ENCODE peak calls at places on chromosomes 6 and 20, in eight cellular contexts. One of them, this sample, is unnamed.
A peak's percentile ranks its signal among the peaks of the same experiment; 100 is the strongest.

GRCh38 chr20:32130965-32131364 is 21.5 kb downstream of the TM9SF4 start:
- DNase-seq in natural killer cell: no peak
- DNase-seq in bronchial epithelial cell: no peak
- DNase-seq in AG09309: no peak
- DNase-seq in hepatocyte: no peak
- DNase-seq in endothelial cell: no peak
- DNase-seq in body of pancreas: no peak
- DNase-seq in keratinocyte: no peak
- DNase-seq in this sample: no peak

GRCh38 chr20:51064160-51064559 is 41.3 kb upstream of the KCNG1 start:
- DNase-seq in bronchial epithelial cell: no peak
- DNase-seq in keratinocyte: no peak
- DNase-seq in natural killer cell: no peak
- DNase-seq in hepatocyte: no peak
- DNase-seq in body of pancreas: no peak
- DNase-seq in endothelial cell: no peak
- DNase-seq in AG09309: no peak
- DNase-seq in this sample: no peak

GRCh38 chr20:3390759-3391500 is 16.5 kb downstream of the DNAAF9 start:
- DNase-seq in body of pancreas: no peak
- DNase-seq in hepatocyte: no peak
- DNase-seq in keratinocyte: no peak
- DNase-seq in bronchial epithelial cell: no peak
- DNase-seq in natural killer cell: no peak
- DNase-seq in AG09309: no peak
- DNase-seq in endothelial cell: no peak
- DNase-seq in this sample: no peak

GRCh38 chr20:25622450-25623224 is 1.2 kb downstream of the NANP start:
- DNase-seq in endothelial cell: no peak
- DNase-seq in body of pancreas: no peak
- DNase-seq in AG09309: no peak
- DNase-seq in keratinocyte: no peak
- DNase-seq in bronchial epithelial cell: no peak
- DNase-seq in natural killer cell: peak; percentile 41
- DNase-seq in hepatocyte: no peak
- DNase-seq in this sample: no peak

GRCh38 chr6:24410622-24411021 is 7.9 kb downstream of the MRS2 start:
- DNase-seq in natural killer cell: no peak
- DNase-seq in keratinocyte: no peak
- DNase-seq in endothelial cell: no peak
- DNase-seq in body of pancreas: no peak
- DNase-seq in hepatocyte: no peak
- DNase-seq in bronchial epithelial cell: no peak
- DNase-seq in AG09309: no peak
- DNase-seq in this sample: no peak

GRCh38 chr6:3473773-3474172 is 16.9 kb upstream of the SLC22A23 start:
- DNase-seq in bronchial epithelial cell: no peak
- DNase-seq in hepatocyte: no peak
- DNase-seq in AG09309: no peak
- DNase-seq in natural killer cell: no peak
- DNase-seq in endothelial cell: no peak
- DNase-seq in body of pancreas: no peak
- DNase-seq in keratinocyte: no peak
- DNase-seq in this sample: no peak

GRCh38 chr6:24524329-24524728 is 29.6 kb downstream of the ALDH5A1 start:
- DNase-seq in AG09309: no peak
- DNase-seq in hepatocyte: no peak
- DNase-seq in bronchial epithelial cell: no peak
- DNase-seq in keratinocyte: no peak
- DNase-seq in endothelial cell: no peak
- DNase-seq in body of pancreas: no peak
- DNase-seq in natural killer cell: no peak
- DNase-seq in this sample: no peak

GRCh38 chr20:57654363-57654997 is 34.3 kb upstream of the ZBP1 start:
- DNase-seq in body of pancreas: peak; percentile 60
- DNase-seq in endothelial cell: peak; percentile 62
- DNase-seq in AG09309: no peak
- DNase-seq in hepatocyte: peak; percentile 76
- DNase-seq in keratinocyte: no peak
- DNase-seq in bronchial epithelial cell: peak; percentile 45
- DNase-seq in natural killer cell: peak; percentile 42
- DNase-seq in this sample: peak; percentile 55

GRCh38 chr6:169339025-169339424 is 85.4 kb upstream of the THBS2 start:
- DNase-seq in AG09309: no peak
- DNase-seq in hepatocyte: no peak
- DNase-seq in natural killer cell: no peak
- DNase-seq in body of pancreas: no peak
- DNase-seq in keratinocyte: no peak
- DNase-seq in endothelial cell: no peak
- DNase-seq in bronchial epithelial cell: no peak
- DNase-seq in this sample: no peak

GRCh38 chr6:148998704-148999103 is 251.9 kb downstream of the UST start:
- DNase-seq in endothelial cell: no peak
- DNase-seq in natural killer cell: no peak
- DNase-seq in body of pancreas: no peak
- DNase-seq in keratinocyte: no peak
- DNase-seq in AG09309: no peak
- DNase-seq in hepatocyte: no peak
- DNase-seq in bronchial epithelial cell: no peak
- DNase-seq in this sample: no peak

GRCh38 chr6:167244064-167244949 is 46.8 kb upstream of the UNC93A start:
- DNase-seq in AG09309: no peak
- DNase-seq in endothelial cell: no peak
- DNase-seq in keratinocyte: no peak
- DNase-seq in natural killer cell: no peak
- DNase-seq in bronchial epithelial cell: no peak
- DNase-seq in hepatocyte: no peak
- DNase-seq in body of pancreas: no peak
- DNase-seq in this sample: no peak

GRCh38 chr6:35237466-35237865 is 22.1 kb upstream of the ZNF76 start:
- DNase-seq in endothelial cell: no peak
- DNase-seq in AG09309: no peak
- DNase-seq in hepatocyte: peak; percentile 35
- DNase-seq in body of pancreas: no peak
- DNase-seq in keratinocyte: no peak
- DNase-seq in natural killer cell: no peak
- DNase-seq in bronchial epithelial cell: no peak
- DNase-seq in this sample: no peak

GRCh38 chr20:36479938-36480337 is 61.4 kb upstream of the MYL9 start:
- DNase-seq in AG09309: no peak
- DNase-seq in keratinocyte: no peak
- DNase-seq in body of pancreas: no peak
- DNase-seq in endothelial cell: no peak
- DNase-seq in bronchial epithelial cell: no peak
- DNase-seq in natural killer cell: no peak
- DNase-seq in hepatocyte: no peak
- DNase-seq in this sample: no peak

GRCh38 chr6:17485181-17485580 is 91.8 kb downstream of the CAP2 start:
- DNase-seq in keratinocyte: no peak
- DNase-seq in endothelial cell: no peak
- DNase-seq in bronchial epithelial cell: no peak
- DNase-seq in AG09309: no peak
- DNase-seq in body of pancreas: no peak
- DNase-seq in natural killer cell: no peak
- DNase-seq in hepatocyte: no peak
- DNase-seq in this sample: no peak

GRCh38 chr6:74343804-74344203 is 647.8 kb downstream of the CD109 start:
- DNase-seq in keratinocyte: no peak
- DNase-seq in endothelial cell: no peak
- DNase-seq in body of pancreas: no peak
- DNase-seq in bronchial epithelial cell: no peak
- DNase-seq in natural killer cell: no peak
- DNase-seq in AG09309: no peak
- DNase-seq in hepatocyte: peak; percentile 5
- DNase-seq in this sample: no peak

GRCh38 chr20:46128310-46129151 is 10.4 kb downstream of the CD40 start:
- DNase-seq in keratinocyte: no peak
- DNase-seq in AG09309: no peak
- DNase-seq in bronchial epithelial cell: no peak
- DNase-seq in natural killer cell: no peak
- DNase-seq in hepatocyte: peak; percentile 40
- DNase-seq in endothelial cell: peak; percentile 63
- DNase-seq in body of pancreas: peak; percentile 33
- DNase-seq in this sample: peak; percentile 10

GRCh38 chr6:132907915-132908314 is 93.5 kb downstream of the RPS12 start:
- DNase-seq in AG09309: no peak
- DNase-seq in hepatocyte: no peak
- DNase-seq in keratinocyte: no peak
- DNase-seq in natural killer cell: no peak
- DNase-seq in bronchial epithelial cell: peak; percentile 80
- DNase-seq in body of pancreas: no peak
- DNase-seq in endothelial cell: no peak
- DNase-seq in this sample: no peak

GRCh38 chr6:37572340-37572739 is 72.6 kb upstream of the CCDC167 start:
- DNase-seq in endothelial cell: no peak
- DNase-seq in AG09309: no peak
- DNase-seq in bronchial epithelial cell: no peak
- DNase-seq in hepatocyte: no peak
- DNase-seq in body of pancreas: no peak
- DNase-seq in keratinocyte: no peak
- DNase-seq in natural killer cell: no peak
- DNase-seq in this sample: no peak

GRCh38 chr6:387293-387694 is 4.3 kb upstream of the IRF4 start:
- DNase-seq in bronchial epithelial cell: no peak
- DNase-seq in natural killer cell: no peak
- DNase-seq in endothelial cell: no peak
- DNase-seq in hepatocyte: no peak
- DNase-seq in keratinocyte: no peak
- DNase-seq in AG09309: no peak
- DNase-seq in body of pancreas: no peak
- DNase-seq in this sample: no peak

GRCh38 chr20:44610313-44610965 is 28.1 kb downstream of the PKIG start:
- DNase-seq in endothelial cell: no peak
- DNase-seq in natural killer cell: peak; percentile 50
- DNase-seq in body of pancreas: no peak
- DNase-seq in bronchial epithelial cell: no peak
- DNase-seq in hepatocyte: no peak
- DNase-seq in AG09309: no peak
- DNase-seq in keratinocyte: no peak
- DNase-seq in this sample: no peak

GRCh38 chr20:61802721-61803311 is 262.9 kb downstream of the TAF4 start:
- DNase-seq in endothelial cell: no peak
- DNase-seq in hepatocyte: no peak
- DNase-seq in bronchial epithelial cell: no peak
- DNase-seq in keratinocyte: no peak
- DNase-seq in AG09309: no peak
- DNase-seq in body of pancreas: no peak
- DNase-seq in natural killer cell: no peak
- DNase-seq in this sample: no peak

GRCh38 chr20:21607971-21608735 is 94.3 kb upstream of the NKX2-2 start:
- DNase-seq in body of pancreas: peak; percentile 19
- DNase-seq in natural killer cell: no peak
- DNase-seq in AG09309: no peak
- DNase-seq in bronchial epithelial cell: no peak
- DNase-seq in endothelial cell: no peak
- DNase-seq in keratinocyte: no peak
- DNase-seq in hepatocyte: no peak
- DNase-seq in this sample: no peak

GRCh38 chr20:35561268-35561667 is 19.4 kb downstream of the ERGIC3 start:
- DNase-seq in AG09309: peak; percentile 1
- DNase-seq in keratinocyte: no peak
- DNase-seq in endothelial cell: peak; percentile 25
- DNase-seq in natural killer cell: no peak
- DNase-seq in body of pancreas: no peak
- DNase-seq in hepatocyte: peak; percentile 53
- DNase-seq in bronchial epithelial cell: peak; percentile 33
- DNase-seq in this sample: no peak

GRCh38 chr6:5078121-5078695 is 6.9 kb upstream of the PPP1R3G start:
- DNase-seq in keratinocyte: no peak
- DNase-seq in endothelial cell: no peak
- DNase-seq in AG09309: no peak
- DNase-seq in bronchial epithelial cell: peak; percentile 43
- DNase-seq in natural killer cell: no peak
- DNase-seq in body of pancreas: no peak
- DNase-seq in hepatocyte: no peak
- DNase-seq in this sample: no peak
- TF ChIP-seq CTCF in keratinocyte: no peak
- TF ChIP-seq CTCF in endothelial cell: no peak
- TF ChIP-seq CTCF in AG09309: peak; percentile 23
- TF ChIP-seq CTCF in bronchial epithelial cell: peak; percentile 33
- TF ChIP-seq CTCF in natural killer cell: no peak
- TF ChIP-seq CTCF in body of pancreas: no peak
- TF ChIP-seq CTCF in hepatocyte: peak; percentile 18
- TF ChIP-seq CTCF in this sample: no peak

GRCh38 chr6:44475779-44476434 is 88.4 kb downstream of the CDC5L start:
- DNase-seq in AG09309: no peak
- DNase-seq in endothelial cell: peak; percentile 91
- DNase-seq in hepatocyte: peak; percentile 92
- DNase-seq in body of pancreas: peak; percentile 85
- DNase-seq in natural killer cell: peak; percentile 37
- DNase-seq in keratinocyte: peak; percentile 28
- DNase-seq in bronchial epithelial cell: peak; percentile 57
- DNase-seq in this sample: peak; percentile 52
- TF ChIP-seq CTCF in AG09309: peak; percentile 99
- TF ChIP-seq CTCF in endothelial cell: peak; percentile 81
- TF ChIP-seq CTCF in hepatocyte: peak; percentile 98
- TF ChIP-seq CTCF in body of pancreas: peak; percentile 84
- TF ChIP-seq CTCF in natural killer cell: peak; percentile 58
- TF ChIP-seq CTCF in keratinocyte: peak; percentile 89
- TF ChIP-seq CTCF in bronchial epithelial cell: peak; percentile 98
- TF ChIP-seq CTCF in this sample: peak; percentile 43

GRCh38 chr6:5213851-5214507 is 46.8 kb downstream of the LYRM4 start:
- DNase-seq in endothelial cell: no peak
- DNase-seq in bronchial epithelial cell: no peak
- DNase-seq in AG09309: no peak
- DNase-seq in hepatocyte: no peak
- DNase-seq in body of pancreas: no peak
- DNase-seq in keratinocyte: no peak
- DNase-seq in natural killer cell: no peak
- DNase-seq in this sample: no peak
- TF ChIP-seq CTCF in endothelial cell: no peak
- TF ChIP-seq CTCF in bronchial epithelial cell: no peak
- TF ChIP-seq CTCF in AG09309: peak; percentile 33
- TF ChIP-seq CTCF in hepatocyte: peak; percentile 10
- TF ChIP-seq CTCF in body of pancreas: no peak
- TF ChIP-seq CTCF in keratinocyte: no peak
- TF ChIP-seq CTCF in natural killer cell: no peak
- TF ChIP-seq CTCF in this sample: no peak

GRCh38 chr6:11043961-11044711 is at the start of gene ELOVL2:
- DNase-seq in endothelial cell: peak; percentile 72
- DNase-seq in hepatocyte: peak; percentile 88
- DNase-seq in body of pancreas: peak; percentile 47
- DNase-seq in AG09309: no peak
- DNase-seq in bronchial epithelial cell: no peak
- DNase-seq in natural killer cell: no peak
- DNase-seq in keratinocyte: no peak
- DNase-seq in this sample: peak; percentile 31
- TF ChIP-seq CTCF in endothelial cell: peak; percentile 97
- TF ChIP-seq CTCF in hepatocyte: peak; percentile 76
- TF ChIP-seq CTCF in body of pancreas: peak; percentile 28
- TF ChIP-seq CTCF in AG09309: peak; percentile 35
- TF ChIP-seq CTCF in bronchial epithelial cell: peak; percentile 50
- TF ChIP-seq CTCF in natural killer cell: no peak
- TF ChIP-seq CTCF in keratinocyte: no peak
- TF ChIP-seq CTCF in this sample: no peak

GRCh38 chr20:41185013-41185757 is 47.8 kb downstream of the PLCG1 start:
- DNase-seq in hepatocyte: peak; percentile 1
- DNase-seq in bronchial epithelial cell: no peak
- DNase-seq in natural killer cell: no peak
- DNase-seq in AG09309: no peak
- DNase-seq in endothelial cell: peak; percentile 4
- DNase-seq in keratinocyte: no peak
- DNase-seq in body of pancreas: no peak
- DNase-seq in this sample: no peak
- TF ChIP-seq CTCF in hepatocyte: no peak
- TF ChIP-seq CTCF in bronchial epithelial cell: no peak
- TF ChIP-seq CTCF in natural killer cell: no peak
- TF ChIP-seq CTCF in AG09309: peak; percentile 12
- TF ChIP-seq CTCF in endothelial cell: no peak
- TF ChIP-seq CTCF in keratinocyte: no peak
- TF ChIP-seq CTCF in body of pancreas: no peak
- TF ChIP-seq CTCF in this sample: no peak